ENCODE peak calls at places on chromosomes 16 and 17, in seven cellular contexts. G is IMR-90, T is mesendoderm, U is H9, A is H1, W is mesenchymal stem cell, C is trophoblast cell. J is an unnamed sample.

GRCh38 chr16:68790130-68790761 is 53.1 kb upstream of the TANGO6 start:
- DNase-seq in C (peak; percentile 58), G (peak; percentile 69), A (no peak), U (no peak), T (peak; percentile 45), W (peak; percentile 82), J (no peak)

GRCh38 chr17:15351925-15352324 is 10.5 kb upstream of the TEKT3 start:
- DNase-seq in U (no peak), C (no peak), A (no peak), T (no peak), W (peak; percentile 65), G (peak; percentile 88), J (no peak)

GRCh38 chr16:65523258-65523950 is 401.5 kb upstream of the CDH11 start:
- DNase-seq in G (no peak), C (no peak), U (no peak), A (no peak), T (no peak), W (no peak), J (peak; percentile 8)

GRCh38 chr17:29836643-29837042 is 93.4 kb downstream of the SSH2 start:
- DNase-seq in T (no peak), W (peak; percentile 80), C (no peak), G (peak; percentile 38), A (no peak), U (no peak), J (no peak)

GRCh38 chr16:3274490-3274889 is 8.8 kb upstream of the ZNF263 start:
- DNase-seq in G (peak; percentile 30), T (no peak), U (no peak), C (no peak), A (no peak), W (no peak), J (no peak)

GRCh38 chr17:14033166-14033565 is 36.1 kb upstream of the COX10 start:
- DNase-seq in T (no peak), A (no peak), W (no peak), U (no peak), C (no peak), G (no peak), J (no peak)

GRCh38 chr16:1895068-1895467 is 23.1 kb upstream of the MEIOB start:
- DNase-seq in T (no peak), W (no peak), G (no peak), C (no peak), A (no peak), U (no peak), J (no peak)

GRCh38 chr17:33039874-33040273 is 48.2 kb downstream of the SPACA3 start:
- DNase-seq in W (peak; percentile 91), T (no peak), A (no peak), G (peak; percentile 78), U (no peak), C (no peak), J (no peak)

GRCh38 chr16:67708368-67708771 is 10.7 kb downstream of the GFOD2 start:
- DNase-seq in C (no peak), T (no peak), G (peak; percentile 49), U (no peak), W (no peak), A (no peak), J (no peak)

GRCh38 chr16:84726079-84726669 is 26.4 kb downstream of the USP10 start:
- DNase-seq in T (peak; percentile 85), G (peak; percentile 85), W (peak; percentile 86), U (peak; percentile 79), C (peak; percentile 99), A (peak; percentile 93), J (peak; percentile 80)

GRCh38 chr17:29973005-29973404 is 31.6 kb downstream of the EFCAB5 start:
- DNase-seq in A (no peak), C (no peak), G (no peak), W (no peak), U (no peak), T (no peak), J (no peak)

DNA sequence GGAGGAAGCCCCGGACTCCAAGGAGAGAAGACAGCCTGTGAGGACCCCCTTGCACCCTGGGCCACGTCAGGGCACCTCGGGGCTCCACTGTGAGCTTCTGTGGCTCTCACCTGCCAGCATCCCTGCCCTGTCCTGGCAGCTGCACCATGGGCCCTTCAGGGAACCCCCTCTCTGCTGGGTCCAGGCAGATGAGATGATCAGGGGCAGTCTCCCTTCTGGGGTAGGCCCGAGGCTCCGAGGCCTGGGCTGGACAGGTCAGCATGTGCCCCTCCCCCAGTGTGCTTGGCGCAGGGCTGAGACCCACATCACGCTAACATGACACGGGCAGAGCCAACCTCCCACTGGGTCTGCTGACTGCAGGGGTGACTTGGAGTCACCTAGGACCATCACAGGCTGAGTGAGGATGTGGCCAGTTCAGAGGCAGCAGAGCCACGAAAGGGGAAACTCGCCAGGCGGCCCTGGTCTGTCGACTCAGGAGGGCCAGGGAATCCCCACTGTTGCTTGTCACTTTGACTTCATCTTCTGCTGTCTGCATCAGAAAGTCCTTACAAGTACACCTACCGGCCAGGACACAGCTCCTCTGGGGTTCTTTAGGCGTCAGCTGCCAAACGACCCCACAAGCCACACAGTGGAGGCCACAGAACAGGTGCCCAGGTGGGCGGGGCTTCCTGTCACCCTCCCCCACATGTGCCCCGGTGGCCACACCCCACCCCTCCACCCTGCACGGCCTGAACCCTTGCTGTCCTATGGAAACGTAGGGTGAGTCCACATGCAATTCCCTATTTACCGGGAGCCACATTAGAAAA is 2.2 kb downstream of the GALNS start:
- DNase-seq in A (no peak), G (no peak), C (peak; percentile 14), T (no peak), U (no peak), W (no peak), J (no peak)
- H3K4ac ChIP-seq in A (no peak overlapping the region), G (no peak overlapping the region), C (no peak overlapping the region), T (no peak overlapping the region), U (no peak overlapping the region), W (no peak overlapping the region), J (no peak overlapping the region)

DNA sequence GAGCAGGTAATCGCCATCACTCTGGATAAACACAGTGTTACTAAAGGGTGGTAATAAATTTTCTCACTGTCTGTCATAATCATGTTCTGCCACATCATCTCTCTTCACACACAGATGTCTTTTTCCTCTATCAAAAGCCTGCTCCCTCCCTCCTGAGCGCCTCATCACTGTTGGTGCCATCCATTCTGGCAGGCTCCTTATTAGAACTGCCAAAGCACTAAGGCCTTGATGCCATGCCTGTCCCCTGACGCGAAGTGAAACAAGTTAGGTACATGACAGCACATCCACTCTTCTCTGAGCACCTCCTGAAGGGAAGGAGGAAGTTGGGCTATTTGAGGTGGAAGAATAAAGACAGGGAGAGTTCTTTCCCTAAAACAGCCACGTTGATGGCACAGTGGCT is 38.2 kb upstream of the AXIN2 start:
- DNase-seq in G (no peak), W (no peak), U (no peak), T (no peak), C (no peak), A (no peak), J (no peak)
- H3K23ac ChIP-seq in G (no peak overlapping the region), W (no peak overlapping the region), U (no peak overlapping the region), T (no peak overlapping the region), C (no peak overlapping the region), A (no peak overlapping the region), J (no peak overlapping the region)

GRCh38 chr17:57498443-57498842 is 242.1 kb downstream of the MSI2 start:
- DNase-seq in G (no peak), W (peak; percentile 41), C (no peak), T (no peak), U (no peak), A (no peak), J (no peak)
- H3K4ac ChIP-seq in G (no peak overlapping the region), W (no peak overlapping the region), C (no peak overlapping the region), T (no peak overlapping the region), U (no peak overlapping the region), A (no peak overlapping the region), J (no peak overlapping the region)

DNA sequence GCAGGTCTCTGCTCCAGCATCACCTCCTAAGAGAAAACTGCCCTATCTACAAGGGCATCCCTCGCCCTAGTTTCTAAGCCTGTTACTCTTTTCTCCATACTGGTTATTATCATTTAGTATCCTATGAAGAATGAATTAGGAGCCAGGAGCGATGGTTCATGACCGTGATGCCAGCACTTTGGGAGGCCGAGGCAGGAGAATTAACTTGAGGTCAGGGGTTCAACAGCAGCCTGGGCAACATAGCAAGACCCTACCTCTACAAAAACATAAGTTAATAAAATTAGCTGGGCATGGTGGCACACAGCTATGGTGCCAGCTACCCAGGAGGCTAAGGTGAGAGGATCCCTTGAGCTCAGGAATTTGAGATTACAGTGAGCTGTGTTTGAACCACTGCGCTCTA is 7.2 kb downstream of the EARS2 start:
- DNase-seq in T (no peak), C (no peak), W (no peak), U (no peak), A (no peak), G (no peak), J (no peak)
- H3K23ac ChIP-seq in T (no peak overlapping the region), C (no peak overlapping the region), W (no peak overlapping the region), U (no peak overlapping the region), A (no peak overlapping the region), G (no peak overlapping the region), J (no peak overlapping the region)

GRCh38 chr16:7317982-7318381 is 14.7 kb upstream of the RBFOX1 start:
- DNase-seq in T (no peak), A (no peak), C (no peak), U (no peak), W (no peak), G (no peak), J (no peak)

GRCh38 chr16:7316266-7316888 is 16.3 kb upstream of the RBFOX1 start:
- DNase-seq in W (no peak), T (no peak), C (no peak), U (no peak), A (no peak), G (no peak), J (no peak)

GRCh38 chr16:7318661-7319060 is 14.0 kb upstream of the RBFOX1 start:
- DNase-seq in T (no peak), G (no peak), U (no peak), A (no peak), W (no peak), C (no peak), J (no peak)

GRCh38 chr16:7321661-7322060 is 11.0 kb upstream of the RBFOX1 start:
- DNase-seq in W (no peak), U (peak; percentile 40), G (no peak), T (peak; percentile 79), A (no peak), C (no peak), J (no peak)

DNA sequence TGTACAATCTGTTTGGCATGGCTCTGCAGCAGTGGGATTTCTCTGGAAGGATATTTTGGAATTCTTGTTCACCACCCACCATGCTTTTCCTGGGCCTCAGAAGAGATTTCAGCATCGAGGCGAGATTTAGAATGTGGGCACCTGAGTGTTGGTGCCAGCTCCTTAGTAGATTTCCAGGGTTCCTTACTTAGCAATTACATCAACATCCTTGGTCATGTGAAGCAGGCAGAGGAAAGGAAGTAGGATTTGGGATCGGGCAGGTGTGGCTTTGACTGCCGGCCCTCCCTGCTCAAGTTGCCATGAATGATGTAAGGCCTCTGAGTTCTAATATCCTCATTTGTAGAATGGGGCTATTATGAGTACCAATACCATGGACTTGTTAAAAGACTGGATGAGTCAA is 13.1 kb upstream of the RBFOX1 start:
- DNase-seq in A (no peak), C (no peak), G (no peak), W (no peak), U (no peak), T (no peak), J (no peak)
- H3K4ac ChIP-seq in A (no peak overlapping the region), C (no peak overlapping the region), G (no peak overlapping the region), W (no peak overlapping the region), U (no peak overlapping the region), T (no peak overlapping the region), J (no peak overlapping the region)